ENCODE peak calls at places on chromosomes 16 and 17, in eight cellular contexts. Z is heart left ventricle, S is PC-9, X is tibial artery, P is uterus, E is HCT116, Q is esophagus squamous epithelium, A is prostate gland. M is an unnamed sample.

GRCh38 chr17:33385133-33385532 is 92.0 kb upstream of the ASIC2 start:
- DNase-seq in Z (no peak), S (no peak), X (no peak), P (no peak), E (no peak), Q (no peak), A (no peak), M (no peak)

GRCh38 chr17:37261286-37261685 is 114.5 kb upstream of the C17orf78 start:
- DNase-seq in Z (no peak), S (no peak), X (no peak), P (no peak), E (no peak), Q (no peak), A (no peak), M (no peak)

GRCh38 chr16:88515405-88515804 is 54.8 kb upstream of the ZC3H18 start:
- DNase-seq in Z (no peak), S (no peak), X (no peak), P (no peak), E (no peak), Q (no peak), A (no peak), M (no peak)

GRCh38 chr17:47239663-47240374 is 13.8 kb upstream of the ITGB3 start:
- DNase-seq in Z (peak; percentile 75), S (peak; percentile 97), X (peak; percentile 93), P (peak; percentile 80), E (peak; percentile 69), Q (no peak), A (peak; percentile 30), M (peak; percentile 86)

GRCh38 chr16:23423496-23424049 is 29.4 kb downstream of the COG7 start:
- DNase-seq in Z (peak; percentile 72), S (peak; percentile 88), X (peak; percentile 90), P (peak; percentile 94), E (peak; percentile 76), Q (no peak), A (peak; percentile 95), M (peak; percentile 97)

GRCh38 chr17:42342242-42343008 is 45.8 kb downstream of the STAT3 start:
- DNase-seq in Z (no peak), S (no peak), X (no peak), P (no peak), E (no peak), Q (no peak), A (no peak), M (no peak)

GRCh38 chr17:50358177-50358576 is 12.3 kb downstream of the XYLT2 start:
- DNase-seq in Z (no peak), S (peak; percentile 3), X (no peak), P (no peak), E (no peak), Q (no peak), A (no peak), M (no peak)

GRCh38 chr17:75571197-75571884 is 16.3 kb upstream of the MYO15B start:
- DNase-seq in Z (peak; percentile 65), S (no peak), X (peak; percentile 41), P (no peak), E (no peak), Q (peak; percentile 33), A (no peak), M (no peak)

GRCh38 chr16:57609541-57610401 is 18.7 kb upstream of the ADGRG1 start:
- DNase-seq in Z (peak; percentile 61), S (no peak), X (no peak), P (no peak), E (no peak), Q (no peak), A (no peak), M (no peak)

GRCh38 chr16:14020141-14020540 is 51.0 kb upstream of the MRTFB start:
- DNase-seq in Z (no peak), S (no peak), X (no peak), P (no peak), E (no peak), Q (no peak), A (no peak), M (no peak)

GRCh38 chr16:88744520-88744835 is 38.2 kb downstream of the CTU2 start:
- DNase-seq in Z (no peak), S (no peak), X (no peak), P (no peak), E (no peak), Q (no peak), A (no peak), M (no peak)

GRCh38 chr16:70695351-70696070 is 9.7 kb upstream of the MTSS2 start:
- DNase-seq in Z (peak; percentile 89), S (peak; percentile 62), X (no peak), P (no peak), E (no peak), Q (no peak), A (no peak), M (no peak)

GRCh38 chr16:81609323-81609892 is 164.8 kb downstream of the CMIP start:
- DNase-seq in Z (no peak), S (no peak), X (no peak), P (no peak), E (no peak), Q (no peak), A (no peak), M (no peak)

GRCh38 chr16:64543401-64543800 is 578.5 kb downstream of the CDH11 start:
- DNase-seq in Z (no peak), S (no peak), X (no peak), P (no peak), E (no peak), Q (no peak), A (no peak), M (peak; percentile 16)

GRCh38 chr16:50467943-50468748 is 80.0 kb upstream of the NKD1 start:
- DNase-seq in Z (no peak), S (no peak), X (no peak), P (no peak), E (no peak), Q (no peak), A (no peak), M (no peak)

GRCh38 chr17:4604111-4604644 is 19.8 kb downstream of the SMTNL2 start:
- DNase-seq in Z (peak; percentile 92), S (no peak), X (no peak), P (peak; percentile 49), E (no peak), Q (no peak), A (no peak), M (peak; percentile 49)

GRCh38 chr16:71542377-71542776 is 16.2 kb downstream of the CHST4 start:
- DNase-seq in Z (peak; percentile 32), S (no peak), X (peak; percentile 46), P (no peak), E (peak; percentile 60), Q (no peak), A (no peak), M (no peak)

GRCh38 chr16:67294927-67295326 is 15.6 kb downstream of the PLEKHG4 start:
- DNase-seq in Z (no peak), S (no peak), X (no peak), P (no peak), E (no peak), Q (no peak), A (no peak), M (peak; percentile 63)

GRCh38 chr16:78896280-78896679 is 704.3 kb downstream of the MAF start:
- DNase-seq in Z (no peak), S (no peak), X (no peak), P (no peak), E (no peak), Q (no peak), A (no peak), M (no peak)

DNA sequence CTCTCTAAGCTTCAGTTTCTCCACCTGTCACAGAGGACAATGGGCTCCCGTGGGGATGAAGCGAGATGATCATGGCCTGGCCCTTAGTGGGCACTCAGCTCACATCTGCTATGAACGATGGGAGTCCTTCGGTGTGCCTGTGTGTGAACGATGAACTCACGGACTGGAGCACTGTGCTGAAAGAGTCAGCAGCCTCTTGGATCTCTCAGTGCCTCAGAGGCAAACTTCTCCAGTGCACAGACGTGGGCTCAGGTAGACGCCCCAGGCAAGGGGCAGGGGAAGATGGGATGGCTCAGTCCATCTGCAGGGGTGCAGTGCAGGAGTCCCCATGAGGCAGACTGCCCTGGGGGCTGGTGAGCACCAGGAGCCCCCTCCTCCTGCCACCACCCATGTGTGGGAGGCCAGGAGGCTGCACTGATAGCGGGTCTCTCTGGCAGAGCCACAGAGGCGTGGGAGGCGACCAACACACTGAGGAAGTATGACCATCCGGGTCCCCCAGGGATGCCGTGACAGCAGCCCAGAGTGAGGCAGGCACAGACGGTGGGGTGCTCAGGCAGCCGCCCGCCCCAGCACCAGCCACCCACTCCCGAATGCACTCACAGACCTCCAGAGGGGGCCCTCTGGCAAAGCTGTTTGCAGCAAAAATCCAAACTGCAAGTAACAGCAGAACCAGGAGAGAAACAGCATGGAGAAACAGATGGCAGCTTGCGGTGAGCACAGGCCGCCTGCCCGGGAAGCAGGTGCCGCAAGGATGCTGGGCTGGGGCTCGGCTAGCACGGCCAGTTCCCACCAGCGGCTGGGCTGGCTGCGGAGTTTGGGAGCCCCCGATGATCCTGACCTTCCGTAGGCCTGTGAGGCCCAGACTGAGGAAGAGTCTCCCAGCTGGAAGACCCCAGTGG is 82.7 kb downstream of the RPH3AL start:
- DNase-seq in Z (peak; percentile 16), S (no peak), X (peak; percentile 12), P (no peak), E (no peak), Q (no peak), A (no peak), M (no peak)
- TF ChIP-seq CTCF in Z (no peak), S (no peak), X (no peak), P (no peak), E (no peak), Q (no peak), A (no peak), M (no peak)

GRCh38 chr16:1433756-1434155 is 2.9 kb downstream of the PERCC1 start:
- DNase-seq in Z (no peak), S (no peak), X (no peak), P (no peak), E (no peak), Q (no peak), A (no peak), M (no peak)

GRCh38 chr16:1431497-1432270 is 806 bp downstream of the PERCC1 start:
- DNase-seq in Z (no peak), S (no peak), X (no peak), P (no peak), E (no peak), Q (no peak), A (no peak), M (no peak)

GRCh38 chr16:1430759-1431496 is at the start of gene PERCC1:
- DNase-seq in Z (no peak), S (no peak), X (no peak), P (no peak), E (no peak), Q (no peak), A (peak; percentile 49), M (no peak)

GRCh38 chr16:1433263-1433560 is 2.3 kb downstream of the PERCC1 start:
- DNase-seq in Z (no peak), S (no peak), X (no peak), P (no peak), E (no peak), Q (no peak), A (no peak), M (no peak)

GRCh38 chr16:1432388-1433262 is 1.7 kb downstream of the PERCC1 start:
- DNase-seq in Z (no peak), S (no peak), X (no peak), P (no peak), E (no peak), Q (no peak), A (no peak), M (no peak)
- H3K4me3 ChIP-seq in Z (peak overlapping the region; percentile 55), S (no peak overlapping the region), X (no peak overlapping the region), P (no peak overlapping the region), E (no peak overlapping the region), Q (no peak overlapping the region), A (peak overlapping the region; percentile 37), M (no peak overlapping the region)

GRCh38 chr17:27630607-27631408 is at the start of gene LGALS9:
- DNase-seq in Z (no peak), S (peak; percentile 66), X (no peak), P (no peak), E (no peak), Q (no peak), A (no peak), M (no peak)
- TF ChIP-seq CTCF in Z (no peak), S (no peak), X (no peak), P (no peak), E (no peak), Q (no peak), A (no peak), M (no peak)

GRCh38 chr17:39027440-39028035 is 60.3 kb upstream of the FBXO47 start:
- DNase-seq in Z (peak; percentile 46), S (no peak), X (no peak), P (no peak), E (no peak), Q (no peak), A (no peak), M (no peak)
- H3K4me3 ChIP-seq in Z (peak overlapping the region; percentile 54), S (peak overlapping the region; percentile 51), X (peak overlapping the region; percentile 53), P (peak overlapping the region; percentile 36), E (peak overlapping the region; percentile 37), Q (peak overlapping the region; percentile 16), A (peak overlapping the region; percentile 39), M (peak overlapping the region; percentile 31)